ENCODE peak calls at places on chromosome 21, in five cellular contexts. One of them, this sample, is unnamed.

GRCh38 chr21:33948096-33948950 is 32.7 kb upstream of the ATP5PO start:
- DNase-seq in mesendoderm: peak; percentile 98
- DNase-seq in mammary epithelial cell: no peak
- DNase-seq in K562: peak; percentile 49
- DNase-seq in GM23248: peak; percentile 79
- DNase-seq in this sample: no peak

GRCh38 chr21:33586927-33587326 is 1.6 kb downstream of the DONSON start:
- DNase-seq in mesendoderm: no peak
- DNase-seq in mammary epithelial cell: peak; percentile 2
- DNase-seq in K562: no peak
- DNase-seq in GM23248: no peak
- DNase-seq in this sample: no peak

GRCh38 chr21:36981977-36982700 is 15.7 kb upstream of the HLCS start:
- DNase-seq in mesendoderm: no peak
- DNase-seq in mammary epithelial cell: no peak
- DNase-seq in K562: no peak
- DNase-seq in GM23248: no peak
- DNase-seq in this sample: no peak

GRCh38 chr21:25790122-25790951 is 55.6 kb downstream of the GABPA start:
- DNase-seq in mesendoderm: peak; percentile 59
- DNase-seq in mammary epithelial cell: peak; percentile 27
- DNase-seq in K562: peak; percentile 41
- DNase-seq in GM23248: peak; percentile 49
- DNase-seq in this sample: peak; percentile 70

GRCh38 chr21:37700641-37701202 is 215.5 kb downstream of the KCNJ6 start:
- DNase-seq in mesendoderm: peak; percentile 93
- DNase-seq in mammary epithelial cell: peak; percentile 73
- DNase-seq in K562: peak; percentile 84
- DNase-seq in GM23248: peak; percentile 84
- DNase-seq in this sample: peak; percentile 85

GRCh38 chr21:44423941-44424607 is 31.2 kb upstream of the LRRC3 start:
- DNase-seq in mesendoderm: no peak
- DNase-seq in mammary epithelial cell: no peak
- DNase-seq in K562: no peak
- DNase-seq in GM23248: no peak
- DNase-seq in this sample: no peak

GRCh38 chr21:44429894-44430293 is 25.4 kb upstream of the LRRC3 start:
- DNase-seq in mesendoderm: no peak
- DNase-seq in mammary epithelial cell: no peak
- DNase-seq in K562: no peak
- DNase-seq in GM23248: peak; percentile 11
- DNase-seq in this sample: no peak

GRCh38 chr21:39189857-39190604 is 6.8 kb upstream of the PSMG1 start:
- DNase-seq in mesendoderm: no peak
- DNase-seq in mammary epithelial cell: peak; percentile 53
- DNase-seq in K562: no peak
- DNase-seq in GM23248: peak; percentile 64
- DNase-seq in this sample: peak; percentile 64

GRCh38 chr21:45466330-45467220 is 61.6 kb downstream of the COL18A1 start:
- DNase-seq in mesendoderm: no peak
- DNase-seq in mammary epithelial cell: no peak
- DNase-seq in K562: no peak
- DNase-seq in GM23248: no peak
- DNase-seq in this sample: no peak

GRCh38 chr21:42748620-42749176 is 95.3 kb downstream of the PDE9A start:
- DNase-seq in mesendoderm: no peak
- DNase-seq in mammary epithelial cell: no peak
- DNase-seq in K562: no peak
- DNase-seq in GM23248: no peak
- DNase-seq in this sample: no peak

GRCh38 chr21:42750737-42751530 is 97.5 kb downstream of the PDE9A start:
- DNase-seq in mesendoderm: no peak
- DNase-seq in mammary epithelial cell: no peak
- DNase-seq in K562: no peak
- DNase-seq in GM23248: no peak
- DNase-seq in this sample: no peak

GRCh38 chr21:42747746-42748351 is 94.4 kb downstream of the PDE9A start:
- DNase-seq in mesendoderm: no peak
- DNase-seq in mammary epithelial cell: no peak
- DNase-seq in K562: no peak
- DNase-seq in GM23248: no peak
- DNase-seq in this sample: no peak

GRCh38 chr21:42747267-42747701 is 93.9 kb downstream of the PDE9A start:
- DNase-seq in mesendoderm: peak; percentile 11
- DNase-seq in mammary epithelial cell: no peak
- DNase-seq in K562: no peak
- DNase-seq in GM23248: no peak
- DNase-seq in this sample: no peak

GRCh38 chr21:42749226-42749625 is 95.8 kb downstream of the PDE9A start:
- DNase-seq in mesendoderm: no peak
- DNase-seq in mammary epithelial cell: no peak
- DNase-seq in K562: no peak
- DNase-seq in GM23248: no peak
- DNase-seq in this sample: no peak
- H3K9ac ChIP-seq in mesendoderm: no peak overlapping the region
- H3K9ac ChIP-seq in mammary epithelial cell: no peak overlapping the region
- H3K9ac ChIP-seq in K562: no peak overlapping the region
- H3K9ac ChIP-seq in GM23248: no peak overlapping the region
- H3K9ac ChIP-seq in this sample: no peak overlapping the region

GRCh38 chr21:35627462-35627861 is 432.9 kb downstream of the SETD4 start:
- DNase-seq in mesendoderm: no peak
- DNase-seq in mammary epithelial cell: no peak
- DNase-seq in K562: no peak
- DNase-seq in GM23248: no peak
- DNase-seq in this sample: no peak
- H3K4me3 ChIP-seq in mesendoderm: no peak overlapping the region
- H3K4me3 ChIP-seq in mammary epithelial cell: no peak overlapping the region
- H3K4me3 ChIP-seq in K562: no peak overlapping the region
- H3K4me3 ChIP-seq in GM23248: no peak overlapping the region
- H3K4me3 ChIP-seq in this sample: no peak overlapping the region

GRCh38 chr21:27648560-27648959 is 681.7 kb upstream of the ADAMTS5 start:
- DNase-seq in mesendoderm: no peak
- DNase-seq in mammary epithelial cell: peak; percentile 85
- DNase-seq in K562: no peak
- DNase-seq in GM23248: peak; percentile 93
- DNase-seq in this sample: peak; percentile 78
- H3K9ac ChIP-seq in mesendoderm: no peak overlapping the region
- H3K9ac ChIP-seq in mammary epithelial cell: peak overlapping the region; percentile 51
- H3K9ac ChIP-seq in K562: no peak overlapping the region
- H3K9ac ChIP-seq in GM23248: peak overlapping the region; percentile 80
- H3K9ac ChIP-seq in this sample: peak overlapping the region; percentile 23

DNA sequence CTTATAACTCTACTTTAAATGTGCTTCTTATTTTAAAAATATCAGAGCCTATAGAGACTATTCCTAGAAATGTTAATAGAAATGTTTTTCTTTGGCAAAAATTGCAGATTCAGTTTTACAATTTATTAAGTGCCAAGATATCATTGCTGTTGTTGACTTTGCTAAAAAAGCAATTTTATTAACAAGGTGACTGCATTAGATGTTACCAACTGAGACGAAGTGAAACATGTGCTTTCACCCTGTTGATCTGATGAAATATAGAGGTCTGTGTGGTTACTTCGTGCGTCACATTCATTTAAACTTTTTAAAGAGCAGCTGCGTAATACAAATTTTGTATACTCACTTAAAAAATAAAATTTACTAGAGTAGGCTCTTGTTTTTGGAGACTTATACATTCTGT is 465.7 kb downstream of the USP25 start:
- DNase-seq in mesendoderm: no peak
- DNase-seq in mammary epithelial cell: peak; percentile 25
- DNase-seq in K562: no peak
- DNase-seq in GM23248: peak; percentile 83
- DNase-seq in this sample: peak; percentile 80
- H3K4me3 ChIP-seq in mesendoderm: no peak overlapping the region
- H3K4me3 ChIP-seq in mammary epithelial cell: no peak overlapping the region
- H3K4me3 ChIP-seq in K562: no peak overlapping the region
- H3K4me3 ChIP-seq in GM23248: peak overlapping the region; percentile 82
- H3K4me3 ChIP-seq in this sample: peak overlapping the region; percentile 82

GRCh38 chr21:41858466-41859296 is 20.5 kb downstream of the PRDM15 start:
- DNase-seq in mesendoderm: no peak
- DNase-seq in mammary epithelial cell: no peak
- DNase-seq in K562: no peak
- DNase-seq in GM23248: no peak
- DNase-seq in this sample: no peak
- H3K9ac ChIP-seq in mesendoderm: no peak overlapping the region
- H3K9ac ChIP-seq in mammary epithelial cell: no peak overlapping the region
- H3K9ac ChIP-seq in K562: no peak overlapping the region
- H3K9ac ChIP-seq in GM23248: no peak overlapping the region
- H3K9ac ChIP-seq in this sample: no peak overlapping the region

GRCh38 chr21:15122241-15122640 is 57.4 kb upstream of the NRIP1 start:
- DNase-seq in mesendoderm: no peak
- DNase-seq in mammary epithelial cell: no peak
- DNase-seq in K562: no peak
- DNase-seq in GM23248: no peak
- DNase-seq in this sample: no peak
- H3K4me3 ChIP-seq in mesendoderm: no peak overlapping the region
- H3K4me3 ChIP-seq in mammary epithelial cell: no peak overlapping the region
- H3K4me3 ChIP-seq in K562: no peak overlapping the region
- H3K4me3 ChIP-seq in GM23248: no peak overlapping the region
- H3K4me3 ChIP-seq in this sample: peak overlapping the region; percentile 12

This sample was measured in adipocyte.